ENCODE peak calls at places on chromosomes 16 and 17, in four cellular contexts. W, G, H and R are unnamed samples.
A peak's percentile ranks its signal among the peaks of the same experiment; 100 is the strongest.

GRCh38 chr17:35912339-35912912 is 18.1 kb downstream of the RDM1 start:
- DNase-seq in H (no peak), G (no peak), W (no peak), R (no peak)

GRCh38 chr17:57121308-57122042 is 36.4 kb downstream of the AKAP1 start:
- DNase-seq in W (no peak), H (no peak), G (no peak), R (no peak)

GRCh38 chr17:36500745-36501225 is 14.3 kb downstream of the ZNHIT3 start:
- DNase-seq in G (no peak), W (no peak), H (no peak), R (no peak)

GRCh38 chr16:87809150-87809902 is 43.5 kb upstream of the KLHDC4 start:
- DNase-seq in G (no peak), W (no peak), H (no peak), R (no peak)

GRCh38 chr16:85319208-85319983 is 207.1 kb upstream of the CIBAR2 start:
- DNase-seq in W (no peak), G (no peak), H (no peak), R (no peak)

GRCh38 chr17:17146791-17147406 is 59.2 kb downstream of the PLD6 start:
- DNase-seq in H (no peak), G (no peak), W (no peak), R (peak; percentile 20)

GRCh38 chr17:50225693-50226092 is 24.3 kb upstream of the COL1A1 start:
- DNase-seq in W (no peak), G (no peak), H (no peak), R (no peak)

GRCh38 chr17:6163632-6164319 is 93.6 kb downstream of the WSCD1 start:
- DNase-seq in G (no peak), W (no peak), H (no peak), R (no peak)

GRCh38 chr17:75096082-75096625 is 8.4 kb downstream of the SLC16A5 start:
- DNase-seq in G (no peak), W (peak; percentile 27), H (no peak), R (no peak)

GRCh38 chr16:80899804-80900592 is 95.6 kb upstream of the CDYL2 start:
- DNase-seq in W (no peak), G (no peak), H (no peak), R (no peak)

GRCh38 chr17:55547027-55547670 is 35.9 kb upstream of the SMIM36 start:
- DNase-seq in H (no peak), G (no peak), W (no peak), R (no peak)

GRCh38 chr16:81136331-81137011 is 40.3 kb upstream of the GCSH start:
- DNase-seq in H (no peak), W (no peak), G (no peak), R (no peak)

GRCh38 chr17:71430281-71430680 is 690.5 kb upstream of the SOX9 start:
- DNase-seq in W (no peak), G (no peak), H (no peak), R (no peak)

GRCh38 chr17:13851889-13852288 is 217.4 kb upstream of the COX10 start:
- DNase-seq in W (no peak), G (no peak), H (no peak), R (no peak)

GRCh38 chr16:78957328-78958100 is 643.0 kb downstream of the MAF start:
- DNase-seq in W (no peak), H (no peak), G (no peak), R (no peak)

GRCh38 chr16:66910175-66910940 is 8.3 kb downstream of the CDH16 start:
- DNase-seq in H (no peak), W (no peak), G (no peak), R (no peak)

GRCh38 chr16:51134269-51134812 is 16.7 kb downstream of the SALL1 start:
- DNase-seq in H (no peak), G (no peak), W (no peak), R (no peak)